ENCODE peak calls at places on chromosomes 1 and 21, in six cellular contexts. X, K, F, Z, I and G are unnamed samples.

GRCh38 chr1:161119379-161120061 is 1.6 kb downstream of the NIT1 start:
- DNase-seq in F (peak), I (peak), X (peak), Z (peak), K (no peak), G (no peak)

GRCh38 chr21:42129300-42130266 is 58.5 kb downstream of the UMODL1 start:
- DNase-seq in Z (no peak), X (no peak), I (no peak), F (peak), K (no peak), G (no peak)

GRCh38 chr1:182845379-182845778 is 6.2 kb downstream of the DHX9 start:
- DNase-seq in K (no peak), X (no peak), I (no peak), Z (no peak), F (no peak), G (no peak)

GRCh38 chr1:151157067-151157531 is 650 bp downstream of the TNFAIP8L2 start:
- DNase-seq in K (no peak), I (no peak), X (no peak), Z (no peak), F (no peak), G (no peak)

GRCh38 chr1:152419917-152420316 is 5.9 kb upstream of the CRNN start:
- DNase-seq in F (no peak), Z (no peak), I (no peak), X (no peak), K (no peak), G (no peak)

GRCh38 chr21:26148071-26148470 is 22.5 kb downstream of the APP start:
- DNase-seq in X (no peak), Z (no peak), I (no peak), K (no peak), F (no peak), G (no peak)

GRCh38 chr1:11946647-11947046 is 12.1 kb downstream of the PLOD1 start:
- DNase-seq in F (no peak), I (no peak), Z (peak), X (no peak), K (no peak), G (no peak)

GRCh38 chr1:236064674-236065508 is at the start of gene NID1:
- DNase-seq in Z (peak), K (peak), I (peak), F (peak), X (peak), G (no peak)

GRCh38 chr1:53246261-53247134 is 8.2 kb upstream of the MAGOH start:
- DNase-seq in F (peak), I (peak), Z (no peak), K (no peak), X (no peak), G (peak)

GRCh38 chr1:165829888-165830287 is 2.5 kb downstream of the UCK2 start:
- DNase-seq in Z (peak), F (no peak), X (no peak), K (no peak), I (no peak), G (no peak)